ENCODE peak calls at places on chromosomes 13 and 19, in seven cellular contexts. H is esophagus muscularis mucosa, R is A549, Y is K562, E is stomach, S is breast epithelium, D is HCT116. L is an unnamed sample.

GRCh38 chr19:20038358-20039202 is 725 bp downstream of the ZNF682 start:
- DNase-seq in R (no peak), H (no peak), E (no peak), D (no peak), Y (no peak), S (no peak), L (no peak)

GRCh38 chr19:41478171-41478570 is 35.2 kb downstream of the ERICH4 start:
- DNase-seq in R (no peak), D (no peak), Y (no peak), H (no peak), E (no peak), S (no peak), L (no peak)

GRCh38 chr13:45456196-45456972 is 8.4 kb upstream of the COG3 start:
- DNase-seq in D (no peak), E (no peak), Y (no peak), R (no peak), H (no peak), S (no peak), L (no peak)

GRCh38 chr13:31968473-31968872 is 63.1 kb upstream of the FRY start:
- DNase-seq in D (no peak), H (no peak), S (no peak), E (peak), Y (no peak), R (no peak), L (no peak)

GRCh38 chr13:73109288-73109899 is 50.6 kb downstream of the KLF5 start:
- DNase-seq in Y (no peak), R (no peak), H (no peak), S (no peak), D (no peak), E (no peak), L (no peak)

GRCh38 chr19:31350693-31351211 is 1.5 kb upstream of the TSHZ3 start:
- DNase-seq in H (no peak), Y (peak), S (no peak), D (no peak), E (peak), R (peak), L (no peak)

GRCh38 chr19:55640043-55640576 is 692 bp upstream of the ZNF580 start:
- DNase-seq in S (no peak), R (peak), E (peak), D (no peak), H (no peak), Y (peak), L (peak)

GRCh38 chr19:43464089-43464775 is 1.2 kb downstream of the LYPD3 start:
- DNase-seq in R (no peak), Y (peak), S (peak), H (no peak), D (no peak), E (peak), L (peak)

GRCh38 chr19:10508707-10509106 is 5.6 kb upstream of the KEAP1 start:
- DNase-seq in D (no peak), S (no peak), E (no peak), R (no peak), H (no peak), Y (no peak), L (no peak)

GRCh38 chr13:94335786-94336357 is 143.6 kb downstream of the DCT start:
- DNase-seq in E (no peak), D (no peak), H (peak), R (no peak), Y (no peak), S (no peak), L (no peak)

DNA sequence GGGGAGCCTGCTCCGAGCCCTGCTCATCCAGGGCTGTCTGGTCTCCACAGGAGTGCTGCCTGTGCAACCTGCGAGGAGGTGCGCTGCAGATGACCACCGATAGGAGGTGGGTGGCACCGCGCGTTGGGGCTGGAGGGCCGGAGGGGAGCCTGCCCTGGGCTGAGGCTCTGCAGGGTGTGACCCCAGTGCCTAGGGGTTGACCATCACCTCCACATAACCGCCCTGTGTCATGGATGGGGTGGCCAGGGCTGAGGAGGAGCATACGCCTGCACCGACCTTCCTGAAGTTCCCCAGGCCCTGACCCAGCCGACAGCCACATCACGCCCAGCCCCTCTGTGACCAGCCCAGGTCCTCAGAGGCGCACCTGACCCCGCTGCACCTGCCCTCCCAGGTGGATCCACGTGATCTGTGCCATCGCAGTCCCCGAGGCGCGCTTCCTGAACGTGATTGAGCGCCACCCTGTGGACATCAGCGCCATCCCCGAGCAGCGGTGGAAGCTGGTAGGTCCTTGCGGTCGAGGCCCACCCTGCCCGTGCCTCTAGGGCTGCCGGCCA is 168.7 kb downstream of the KDM4B start:
- DNase-seq in Y (peak), D (no peak), H (no peak), R (no peak), S (no peak), E (no peak), L (no peak)
- TF ChIP-seq POLR2A in Y (no peak), D (no peak), H (no peak), R (no peak), S (no peak), E (no peak), L (no peak)

GRCh38 chr19:48492925-48493717 is 18.5 kb downstream of the LMTK3 start:
- DNase-seq in Y (peak), E (peak), S (peak), H (peak), D (peak), R (peak), L (peak)
- TF ChIP-seq POLR2A in Y (peak), E (no peak), S (peak), H (peak), D (peak), R (peak), L (peak)

GRCh38 chr19:57434386-57435061 is 601 bp upstream of the ZNF749 start:
- DNase-seq in D (no peak), H (no peak), E (no peak), R (no peak), S (no peak), Y (no peak), L (no peak)

GRCh38 chr19:57436392-57436791 is 1.3 kb downstream of the ZNF749 start:
- DNase-seq in Y (no peak), H (no peak), S (no peak), D (no peak), E (no peak), R (no peak), L (no peak)

GRCh38 chr19:57438925-57439324 is 3.8 kb downstream of the ZNF749 start:
- DNase-seq in R (no peak), H (no peak), S (no peak), D (no peak), Y (no peak), E (no peak), L (no peak)

GRCh38 chr19:57437931-57438330 is 2.8 kb downstream of the ZNF749 start:
- DNase-seq in H (no peak), R (no peak), E (no peak), Y (no peak), D (no peak), S (no peak), L (no peak)

GRCh38 chr19:57435062-57435978 is at the start of gene ZNF749:
- DNase-seq in E (peak), R (peak), H (peak), S (peak), Y (peak), D (peak), L (peak)
- TF ChIP-seq POLR2A in E (no peak), R (peak), H (no peak), S (no peak), Y (peak), D (peak), L (no peak)

DNA sequence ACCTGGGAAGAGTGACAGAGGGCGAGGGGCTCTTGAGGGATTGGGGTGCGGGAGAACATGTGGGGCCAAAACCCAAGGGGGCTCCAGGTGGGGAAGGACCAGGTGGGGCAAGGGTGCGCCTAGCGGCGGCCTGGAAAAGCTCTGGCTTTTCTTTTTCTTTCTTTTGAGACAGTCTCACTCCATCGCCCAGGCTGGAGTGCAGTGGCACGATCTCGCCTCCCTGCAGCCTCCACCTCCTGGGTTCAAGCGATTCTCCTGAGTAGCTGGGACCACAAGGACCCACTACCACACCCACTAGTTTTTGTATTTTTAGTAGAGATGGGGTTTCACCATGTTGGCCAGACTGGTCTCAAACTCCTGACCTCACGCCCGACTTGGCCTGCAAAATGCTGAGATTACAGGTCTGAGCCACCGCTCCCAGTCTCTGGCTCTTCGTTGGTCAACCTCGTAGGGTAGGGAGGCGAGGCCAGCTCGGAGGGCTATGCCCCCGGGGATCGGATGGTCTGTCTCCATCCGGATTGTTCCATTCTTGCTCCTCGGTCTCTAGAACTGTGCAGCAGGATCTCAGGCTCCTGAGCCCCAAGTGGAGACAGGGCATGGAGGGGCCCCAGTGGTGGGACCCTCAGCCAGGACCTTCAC is 3.7 kb downstream of the GADD45B start:
- DNase-seq in H (no peak), R (no peak), Y (no peak), S (no peak), D (no peak), E (no peak), L (no peak)
- TF ChIP-seq POLR2A in H (no peak), R (no peak), Y (no peak), S (no peak), D (no peak), E (no peak), L (no peak)

GRCh38 chr13:91348906-91349435 is 1.5 kb downstream of the MIR17HG start:
- DNase-seq in H (peak), S (peak), E (peak), Y (peak), R (peak), D (peak), L (peak)

GRCh38 chr13:91346062-91346461 is 1.4 kb upstream of the MIR17HG start:
- DNase-seq in R (no peak), H (no peak), E (no peak), Y (peak), D (no peak), S (no peak), L (no peak)

GRCh38 chr13:91347996-91348905 is 764 bp downstream of the MIR17HG start:
- DNase-seq in R (peak), S (peak), H (no peak), D (no peak), E (peak), Y (peak), L (no peak)

GRCh38 chr13:91346848-91347211 is 657 bp upstream of the MIR17HG start:
- DNase-seq in E (no peak), D (no peak), Y (peak), S (no peak), R (peak), H (no peak), L (peak)

GRCh38 chr13:91347212-91347995 is at the start of gene MIR17HG:
- DNase-seq in E (peak), D (peak), R (peak), H (peak), S (peak), Y (peak), L (peak)
- TF ChIP-seq POLR2A in E (no peak), D (peak), R (peak), H (peak), S (no peak), Y (no peak), L (peak)

DNA sequence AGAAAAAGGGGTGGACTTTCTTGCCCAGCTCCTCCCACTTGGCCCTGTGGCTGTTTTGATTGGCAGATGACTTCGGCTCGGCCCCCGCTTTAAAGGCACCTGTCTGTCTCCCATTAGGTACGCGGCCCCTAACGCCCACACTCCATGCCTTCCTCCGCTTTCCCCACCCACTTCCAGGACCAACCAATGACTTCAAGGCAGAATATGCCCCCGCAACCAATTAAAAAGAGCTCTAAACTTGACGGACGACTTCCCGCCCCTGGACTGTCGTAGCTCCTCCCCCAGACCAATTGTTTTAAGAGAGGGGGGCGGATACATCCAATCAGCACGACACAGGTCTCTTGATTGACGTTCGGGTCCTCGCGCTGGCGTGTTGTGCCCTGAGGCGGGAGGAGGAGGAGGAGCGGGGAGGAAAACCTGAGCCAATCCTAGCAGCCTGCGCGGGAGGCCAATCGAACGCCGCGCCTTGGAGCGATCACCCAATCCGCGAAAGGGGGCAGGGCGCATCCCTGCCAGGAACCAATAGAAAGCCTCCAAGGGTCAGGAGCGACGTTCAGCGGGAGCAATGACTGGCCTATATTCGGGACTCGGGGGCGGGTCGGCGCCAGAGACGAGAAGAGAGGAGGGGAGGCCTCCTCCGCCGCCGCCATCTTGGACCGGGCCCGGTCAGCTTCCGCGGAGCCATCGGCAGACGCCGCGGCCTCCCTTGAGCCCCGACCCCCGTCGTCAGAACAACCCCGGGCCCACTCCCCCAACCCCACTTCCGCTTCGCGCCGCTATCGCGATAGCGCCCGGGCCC is at the start of gene CNOT3:
- DNase-seq in E (peak), R (peak), S (peak), H (peak), Y (peak), D (peak), L (peak)
- TF ChIP-seq POLR2A in E (peak), R (peak), S (peak), H (peak), Y (peak), D (no peak), L (peak)

L was measured in gastrocnemius medialis.